ENCODE peak calls at places on chromosome 18, in ten cellular contexts. N is fibroblast of villous mesenchyme, O is tibial artery, J is heart right ventricle, C is cardiac fibroblast, W is choroid plexus epithelial cell, X is mucosa of descending colon, L is PC-3, V is A549, P is NB4. U is an unnamed sample.

GRCh38 chr18:46481048-46481846 is 175.8 kb downstream of the LOXHD1 start:
- DNase-seq in V (peak), P (peak), L (peak), N (peak), C (peak), X (no peak), O (no peak), J (peak), W (peak), U (peak)

GRCh38 chr18:10432781-10433180 is 21.7 kb upstream of the APCDD1 start:
- DNase-seq in X (no peak), N (no peak), J (no peak), C (no peak), V (no peak), W (no peak), O (no peak), P (no peak), L (no peak), U (no peak)

GRCh38 chr18:23077493-23078256 is 57.6 kb upstream of the CABLES1 start:
- DNase-seq in W (no peak), V (peak), C (peak), J (no peak), O (no peak), X (no peak), P (peak), L (peak), N (peak), U (peak)

GRCh38 chr18:22934789-22935188 is 1.7 kb downstream of the RBBP8 start:
- DNase-seq in V (no peak), X (no peak), W (no peak), P (peak), N (no peak), L (no peak), C (no peak), O (no peak), J (no peak), U (no peak)

GRCh38 chr18:12283256-12283655 is 24.8 kb upstream of the TUBB6 start:
- DNase-seq in O (no peak), N (peak), C (peak), P (peak), J (no peak), L (peak), X (no peak), V (peak), W (peak), U (peak)

GRCh38 chr18:34848695-34849094 is 138.6 kb downstream of the DTNA start:
- DNase-seq in N (no peak), X (no peak), P (no peak), O (no peak), C (no peak), L (no peak), W (no peak), V (no peak), J (no peak), U (no peak)

GRCh38 chr18:43271593-43272432 is 5.5 kb downstream of the SYT4 start:
- DNase-seq in V (peak), P (peak), O (no peak), X (no peak), W (peak), C (peak), N (peak), L (peak), J (peak), U (peak)

GRCh38 chr18:25560369-25560768 is 208.4 kb upstream of the ZNF521 start:
- DNase-seq in J (peak), V (no peak), X (no peak), P (no peak), O (no peak), W (no peak), N (no peak), L (no peak), C (no peak), U (no peak)

GRCh38 chr18:77366725-77367641 is 117.3 kb downstream of the GALR1 start:
- DNase-seq in J (peak), P (peak), N (peak), L (peak), V (peak), O (no peak), W (peak), X (peak), C (peak), U (peak)

GRCh38 chr18:26405190-26405781 is 143.1 kb downstream of the KCTD1 start:
- DNase-seq in W (peak), O (no peak), J (peak), N (peak), P (peak), X (no peak), C (peak), L (peak), V (peak), U (peak)

GRCh38 chr18:11521853-11522252 is 87.5 kb upstream of the SLC35G4 start:
- DNase-seq in V (no peak), W (no peak), N (no peak), C (no peak), O (no peak), J (no peak), X (no peak), L (no peak), P (no peak), U (no peak)

GRCh38 chr18:57744211-57744694 is 58.9 kb downstream of the ATP8B1 start:
- DNase-seq in L (peak), P (no peak), C (peak), O (no peak), V (peak), J (peak), X (no peak), W (no peak), N (no peak), U (peak)
- H3K4me3 ChIP-seq in L (no peak), P (no peak), C (no peak), O (no peak), V (no peak), J (no peak), X (no peak), W (no peak), N (no peak), U (no peak)

GRCh38 chr18:70578480-70578879 is 289.6 kb downstream of the SOCS6 start:
- DNase-seq in V (peak), O (no peak), W (no peak), X (no peak), N (no peak), J (no peak), P (peak), L (no peak), C (no peak), U (no peak)
- TF ChIP-seq CTCF in V (peak), O (no peak), W (peak), X (no peak), N (no peak), J (no peak), P (no peak), L (peak), C (no peak), U (no peak)

DNA sequence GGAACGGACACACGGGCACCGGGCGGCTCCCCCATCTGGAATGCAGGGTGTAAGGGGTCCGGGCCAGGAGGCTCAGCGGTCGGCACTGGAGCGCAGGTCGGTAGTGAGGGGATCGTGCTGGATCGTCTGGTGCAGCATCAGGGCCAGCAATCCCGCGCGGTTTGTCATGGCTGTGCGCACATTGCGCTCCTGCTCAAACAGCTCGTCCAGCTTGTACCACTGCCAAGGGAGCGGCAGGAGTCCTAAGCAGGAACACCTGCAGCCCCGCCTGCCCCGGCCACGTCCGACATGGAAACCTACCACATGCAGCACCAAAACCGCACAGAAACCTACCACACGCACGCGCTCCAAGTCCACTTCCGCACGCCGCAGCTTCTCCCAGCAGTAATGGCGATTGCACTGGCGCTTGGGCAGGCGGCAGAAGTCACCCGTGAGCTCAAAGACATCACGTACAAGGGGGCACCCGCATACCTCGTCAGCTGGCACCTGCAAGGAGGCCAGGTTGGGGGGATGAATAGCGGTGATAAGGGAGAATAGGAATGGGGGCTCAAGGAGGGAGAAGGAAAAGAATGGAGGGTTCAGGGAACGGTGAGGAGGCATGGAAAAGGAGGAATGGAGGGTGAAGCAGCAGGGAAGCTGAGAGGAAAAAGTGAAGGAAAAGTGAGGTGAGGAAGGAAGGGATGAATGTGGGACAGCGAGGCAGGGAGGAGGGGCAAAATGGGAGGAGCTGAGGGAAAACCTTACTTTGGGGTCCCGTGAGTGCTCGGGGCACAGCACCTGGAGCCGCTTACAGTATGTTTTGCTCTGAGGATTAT is 1.4 kb upstream of the MBD1 start:
- DNase-seq in J (no peak), C (no peak), O (no peak), V (no peak), L (no peak), N (no peak), X (no peak), W (no peak), P (no peak), U (no peak)
- H3K4me3 ChIP-seq in J (no peak), C (no peak), O (no peak), V (no peak), L (no peak), N (no peak), X (no peak), W (no peak), P (no peak), U (no peak)

GRCh38 chr18:50866765-50867164 is 12.2 kb upstream of the ME2 start:
- DNase-seq in P (peak), C (peak), W (peak), V (no peak), J (no peak), O (no peak), N (no peak), X (no peak), L (peak), U (peak)
- TF ChIP-seq CTCF in P (no peak), C (peak), W (peak), V (peak), J (peak), O (peak), N (peak), X (no peak), L (peak), U (no peak)

GRCh38 chr18:79393626-79394401 is 1.9 kb upstream of the NFATC1 start:
- DNase-seq in W (peak), J (peak), O (peak), L (peak), C (peak), X (peak), P (peak), V (peak), N (peak), U (peak)

GRCh38 chr18:79393181-79393598 is 2.5 kb upstream of the NFATC1 start:
- DNase-seq in C (peak), L (no peak), X (peak), P (no peak), O (peak), W (no peak), J (no peak), V (no peak), N (no peak), U (no peak)

GRCh38 chr18:79395308-79395640 is 456 bp upstream of the NFATC1 start:
- DNase-seq in V (no peak), P (no peak), N (no peak), C (no peak), L (no peak), X (no peak), J (no peak), O (no peak), W (no peak), U (no peak)

GRCh38 chr18:79395761-79396404 is at the start of gene NFATC1:
- DNase-seq in L (peak), W (peak), X (peak), C (peak), V (peak), J (peak), O (peak), P (no peak), N (peak), U (peak)

GRCh38 chr18:79394438-79395307 is 1.1 kb upstream of the NFATC1 start:
- DNase-seq in O (peak), V (peak), W (no peak), J (peak), L (peak), X (peak), C (peak), P (no peak), N (peak), U (peak)
- H3K4me3 ChIP-seq in O (peak), V (peak), W (peak), J (peak), L (peak), X (no peak), C (no peak), P (no peak), N (peak), U (peak)

DNA sequence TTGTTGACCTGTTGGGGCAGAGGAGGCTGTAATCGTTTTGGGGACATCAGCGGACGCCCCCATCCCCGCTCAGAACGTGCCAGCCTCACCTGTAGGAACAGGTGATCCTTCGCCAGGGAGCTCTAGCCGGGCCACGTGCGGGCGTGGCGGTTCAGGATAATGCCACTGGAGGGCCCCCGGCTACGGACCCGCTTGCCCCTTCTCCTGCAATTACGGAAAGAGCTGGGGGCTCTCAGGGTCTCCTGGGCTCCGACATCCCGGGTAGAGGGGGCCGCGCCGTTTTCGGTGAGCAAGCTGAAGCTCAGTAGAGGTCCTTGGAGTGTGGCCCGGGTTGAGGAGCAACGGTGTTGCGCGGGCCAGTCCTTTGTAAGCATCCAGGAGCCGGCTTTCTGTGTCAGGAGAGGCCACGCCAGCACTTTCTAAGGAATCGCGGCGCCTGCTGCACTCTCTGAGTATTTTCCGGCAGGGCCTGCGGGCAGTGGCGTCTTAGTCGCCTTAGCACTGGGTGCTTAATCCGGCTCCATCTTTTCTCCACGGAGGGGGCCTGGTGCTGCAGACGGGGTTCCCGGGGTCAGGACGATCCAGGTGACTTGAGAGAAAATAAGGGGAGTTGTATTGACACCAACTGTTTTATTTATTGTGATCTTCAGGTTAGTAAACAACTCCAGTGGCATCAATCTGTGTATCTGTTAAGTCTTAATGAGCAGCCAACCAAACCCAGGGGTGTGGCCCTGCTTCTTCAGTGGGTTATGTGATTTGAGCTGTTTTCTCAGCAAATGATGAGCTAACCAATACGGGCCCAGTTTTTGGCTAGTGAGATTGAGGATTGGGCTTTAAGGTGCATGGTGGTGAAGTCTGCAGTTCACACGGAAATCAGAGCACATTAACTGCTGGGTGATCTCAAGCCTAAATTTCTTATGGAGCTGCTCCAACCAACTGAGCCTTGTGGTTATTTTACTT is 1.9 kb downstream of the MTCL1 start:
- DNase-seq in P (no peak), J (peak), O (peak), C (peak), L (peak), N (peak), W (peak), V (peak), X (peak), U (peak)
- TF ChIP-seq CTCF in P (no peak), J (peak), O (no peak), C (no peak), L (peak), N (peak), W (peak), V (no peak), X (no peak), U (peak)

GRCh38 chr18:48436907-48437306 is 27.7 kb upstream of the ZBTB7C start:
- DNase-seq in V (no peak), W (no peak), O (no peak), C (no peak), P (no peak), J (no peak), X (no peak), N (no peak), L (no peak), U (no peak)

GRCh38 chr18:48445540-48445939 is 36.4 kb upstream of the ZBTB7C start:
- DNase-seq in W (peak), X (peak), N (peak), L (peak), O (peak), J (peak), V (peak), P (peak), C (peak), U (peak)

GRCh38 chr18:48442761-48443160 is 33.6 kb upstream of the ZBTB7C start:
- DNase-seq in J (no peak), W (no peak), N (no peak), P (no peak), X (no peak), O (no peak), L (no peak), V (no peak), C (no peak), U (no peak)

GRCh38 chr18:48440924-48441323 is 31.7 kb upstream of the ZBTB7C start:
- DNase-seq in O (peak), C (no peak), X (no peak), W (no peak), N (no peak), P (no peak), J (no peak), L (no peak), V (no peak), U (no peak)

GRCh38 chr18:48441405-48441881 is 32.3 kb upstream of the ZBTB7C start:
- DNase-seq in N (no peak), X (no peak), L (no peak), W (no peak), O (peak), P (no peak), J (peak), C (peak), V (no peak), U (peak)
- H3K4me3 ChIP-seq in N (no peak), X (no peak), L (no peak), W (no peak), O (peak), P (no peak), J (no peak), C (no peak), V (no peak), U (no peak)

DNA sequence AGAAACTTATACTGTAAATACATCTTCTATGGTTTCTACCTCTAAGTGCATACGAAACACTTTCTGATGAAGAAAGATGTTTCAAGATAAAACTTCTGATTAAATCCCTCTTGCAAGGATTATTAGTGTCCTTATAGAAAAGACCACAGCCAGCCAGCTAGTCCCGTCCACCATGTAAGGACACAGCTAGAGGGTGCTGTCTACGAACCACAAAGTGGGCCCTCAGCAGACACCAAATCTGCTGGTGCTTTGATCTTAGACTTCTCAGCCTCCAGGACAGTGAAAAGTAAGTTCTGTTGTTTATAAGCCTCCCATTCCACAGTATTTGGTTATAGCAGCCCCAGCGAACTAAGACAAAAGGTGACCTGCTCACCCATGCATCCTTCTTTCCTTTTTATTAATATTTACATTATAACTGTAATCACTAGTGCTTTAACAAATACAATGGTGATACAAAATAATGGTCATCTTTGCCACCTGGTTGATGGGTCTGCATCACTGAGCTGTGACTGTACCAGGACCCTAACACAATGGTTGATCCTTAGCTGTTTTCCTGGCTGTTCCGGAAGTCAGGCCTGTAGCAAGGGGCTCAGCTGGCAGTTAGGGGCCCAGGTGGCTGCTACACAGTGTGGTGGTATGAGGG is 108.4 kb upstream of the SMAD7 start:
- DNase-seq in X (no peak), C (no peak), P (peak), V (peak), O (no peak), W (peak), L (peak), J (no peak), N (peak), U (no peak)
- TF ChIP-seq CTCF in X (no peak), C (peak), P (peak), V (peak), O (no peak), W (peak), L (peak), J (peak), N (peak), U (peak)

U was measured in astrocyte of the spinal cord.